ENCODE peak calls at places on chromosomes 2 and 18, in six cellular contexts. U, B, I, T, L and G are unnamed samples.

GRCh38 chr2:205411558-205411957 is 270.7 kb upstream of the NRP2 start:
- DNase-seq in U (no peak), B (no peak), I (no peak), T (peak), L (no peak), G (no peak)

GRCh38 chr2:193985272-193985671 is 1671.8 kb upstream of the SLC39A10 start:
- DNase-seq in U (no peak), B (no peak), I (no peak), T (no peak), L (no peak), G (no peak)

GRCh38 chr2:23041443-23041842 is 343.5 kb upstream of the KLHL29 start:
- DNase-seq in U (no peak), B (no peak), I (no peak), T (no peak), L (no peak), G (no peak)

GRCh38 chr2:42998721-42999120 is 206.3 kb upstream of the HAAO start:
- DNase-seq in U (no peak), B (no peak), I (no peak), T (peak), L (no peak), G (no peak)

GRCh38 chr2:201933792-201934229 is 99.8 kb upstream of the FZD7 start:
- DNase-seq in U (no peak), B (no peak), I (no peak), T (no peak), L (peak), G (no peak)

GRCh38 chr2:68368657-68369339 is 3.7 kb downstream of the PLEK start:
- DNase-seq in U (peak), B (no peak), I (peak), T (no peak), L (no peak), G (peak)

GRCh38 chr2:238939074-238939473 is 91.2 kb downstream of the TWIST2 start:
- DNase-seq in U (no peak), B (no peak), I (no peak), T (no peak), L (peak), G (no peak)

GRCh38 chr18:27004056-27004829 is 138.7 kb upstream of the AQP4 start:
- DNase-seq in U (no peak), B (no peak), I (no peak), T (no peak), L (no peak), G (no peak)

GRCh38 chr18:23716516-23716915 is 27.3 kb downstream of the LAMA3 start:
- DNase-seq in U (no peak), B (no peak), I (no peak), T (no peak), L (no peak), G (peak)

GRCh38 chr2:120486441-120486840 is 140.5 kb downstream of the INHBB start:
- DNase-seq in U (peak), B (no peak), I (no peak), T (no peak), L (no peak), G (no peak)

GRCh38 chr2:27992787-27993747 is 102.5 kb downstream of the BABAM2 start:
- DNase-seq in U (no peak), B (no peak), I (no peak), T (no peak), L (no peak), G (peak)

GRCh38 chr2:142180820-142181533 is 50.2 kb upstream of the LRP1B start:
- DNase-seq in U (peak), B (peak), I (peak), T (no peak), L (peak), G (no peak)

GRCh38 chr18:12657048-12657848 is 659 bp downstream of the SPIRE1 start:
- DNase-seq in U (peak), B (peak), I (peak), T (peak), L (peak), G (no peak)

GRCh38 chr2:128754246-128754724 is 435.6 kb upstream of the HS6ST1 start:
- DNase-seq in U (no peak), B (peak), I (no peak), T (no peak), L (no peak), G (no peak)

GRCh38 chr2:62314291-62314690 is 118.4 kb downstream of the B3GNT2 start:
- DNase-seq in U (no peak), B (no peak), I (no peak), T (no peak), L (no peak), G (no peak)

GRCh38 chr2:95206086-95206485 is 1.2 kb upstream of the ZNF892 start:
- DNase-seq in U (no peak), B (no peak), I (peak), T (no peak), L (no peak), G (no peak)

GRCh38 chr2:95203911-95204310 is 3.4 kb upstream of the ZNF892 start:
- DNase-seq in U (no peak), B (no peak), I (no peak), T (no peak), L (no peak), G (no peak)

GRCh38 chr2:95208101-95208500 is 780 bp downstream of the ZNF892 start:
- DNase-seq in U (no peak), B (no peak), I (no peak), T (no peak), L (no peak), G (peak)

GRCh38 chr2:95204396-95204795 is 2.9 kb upstream of the ZNF892 start:
- DNase-seq in U (no peak), B (no peak), I (no peak), T (no peak), L (no peak), G (no peak)

GRCh38 chr2:95207111-95207961 is at the start of gene ZNF892:
- DNase-seq in U (peak), B (peak), I (peak), T (peak), L (peak), G (peak)
- TF ChIP-seq CTCF in U (peak), B (no peak), I (peak), T (no peak), L (peak), G (peak)

GRCh38 chr18:53152478-53152877 is 812.5 kb downstream of the DCC start:
- DNase-seq in U (peak), B (no peak), I (no peak), T (no peak), L (no peak), G (no peak)

GRCh38 chr18:53147472-53147871 is 807.5 kb downstream of the DCC start:
- DNase-seq in U (no peak), B (no peak), I (no peak), T (no peak), L (no peak), G (no peak)

GRCh38 chr18:53148056-53148574 is 808.1 kb downstream of the DCC start:
- DNase-seq in U (peak), B (no peak), I (peak), T (no peak), L (no peak), G (no peak)

GRCh38 chr18:53153800-53154199 is 813.8 kb downstream of the DCC start:
- DNase-seq in U (no peak), B (no peak), I (no peak), T (no peak), L (no peak), G (no peak)

GRCh38 chr18:53153281-53153680 is 813.3 kb downstream of the DCC start:
- DNase-seq in U (peak), B (peak), I (peak), T (no peak), L (no peak), G (no peak)
- TF ChIP-seq CTCF in U (peak), B (peak), I (peak), T (no peak), L (no peak), G (peak)

GRCh38 chr2:74740395-74741075 is 86.5 kb downstream of the SEMA4F start:
- DNase-seq in U (peak), B (no peak), I (no peak), T (no peak), L (peak), G (peak)
- TF ChIP-seq CTCF in U (no peak), B (no peak), I (no peak), T (no peak), L (no peak), G (peak)

DNA sequence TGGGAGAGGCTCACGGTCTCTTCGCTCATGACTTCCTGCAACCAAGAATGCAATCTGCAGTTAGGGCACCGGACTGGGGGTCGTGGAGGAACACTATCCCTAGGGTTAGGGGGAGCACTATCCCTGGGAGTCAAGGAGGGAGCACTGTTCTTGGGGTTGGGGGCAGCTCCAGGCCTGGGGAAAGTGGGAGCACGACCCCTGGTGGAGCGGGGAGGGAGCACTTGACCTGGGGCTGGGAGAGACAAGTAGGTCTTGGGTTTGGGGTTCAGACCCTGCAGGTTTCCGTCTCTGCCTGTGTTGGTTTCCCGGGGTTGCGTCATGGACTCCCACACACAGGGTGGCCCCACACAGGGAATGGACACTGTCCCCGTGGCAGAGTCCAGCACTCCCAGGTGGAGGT is 133.6 kb downstream of the TPO start:
- DNase-seq in U (no peak), B (no peak), I (no peak), T (no peak), L (no peak), G (no peak)
- TF ChIP-seq CTCF in U (peak), B (no peak), I (no peak), T (no peak), L (no peak), G (no peak)

GRCh38 chr2:105972226-105972625 is 221.9 kb downstream of the UXS1 start:
- DNase-seq in U (no peak), B (no peak), I (no peak), T (no peak), L (no peak), G (no peak)

GRCh38 chr2:105974800-105975199 is 219.3 kb downstream of the UXS1 start:
- DNase-seq in U (no peak), B (no peak), I (no peak), T (no peak), L (no peak), G (no peak)

GRCh38 chr2:105969552-105969951 is 224.5 kb downstream of the UXS1 start:
- DNase-seq in U (peak), B (peak), I (no peak), T (no peak), L (no peak), G (no peak)
- TF ChIP-seq CTCF in U (peak), B (peak), I (no peak), T (no peak), L (no peak), G (peak)

GRCh38 chr2:174038472-174038871 is 73.3 kb upstream of the SP3 start:
- DNase-seq in U (no peak), B (no peak), I (no peak), T (no peak), L (no peak), G (no peak)

GRCh38 chr2:174033163-174033550 is 68.0 kb upstream of the SP3 start:
- DNase-seq in U (no peak), B (no peak), I (no peak), T (no peak), L (no peak), G (no peak)

GRCh38 chr2:174036825-174037224 is 71.7 kb upstream of the SP3 start:
- DNase-seq in U (no peak), B (no peak), I (no peak), T (no peak), L (no peak), G (no peak)

GRCh38 chr2:174035117-174035516 is 69.9 kb upstream of the SP3 start:
- DNase-seq in U (no peak), B (no peak), I (no peak), T (no peak), L (no peak), G (no peak)

DNA sequence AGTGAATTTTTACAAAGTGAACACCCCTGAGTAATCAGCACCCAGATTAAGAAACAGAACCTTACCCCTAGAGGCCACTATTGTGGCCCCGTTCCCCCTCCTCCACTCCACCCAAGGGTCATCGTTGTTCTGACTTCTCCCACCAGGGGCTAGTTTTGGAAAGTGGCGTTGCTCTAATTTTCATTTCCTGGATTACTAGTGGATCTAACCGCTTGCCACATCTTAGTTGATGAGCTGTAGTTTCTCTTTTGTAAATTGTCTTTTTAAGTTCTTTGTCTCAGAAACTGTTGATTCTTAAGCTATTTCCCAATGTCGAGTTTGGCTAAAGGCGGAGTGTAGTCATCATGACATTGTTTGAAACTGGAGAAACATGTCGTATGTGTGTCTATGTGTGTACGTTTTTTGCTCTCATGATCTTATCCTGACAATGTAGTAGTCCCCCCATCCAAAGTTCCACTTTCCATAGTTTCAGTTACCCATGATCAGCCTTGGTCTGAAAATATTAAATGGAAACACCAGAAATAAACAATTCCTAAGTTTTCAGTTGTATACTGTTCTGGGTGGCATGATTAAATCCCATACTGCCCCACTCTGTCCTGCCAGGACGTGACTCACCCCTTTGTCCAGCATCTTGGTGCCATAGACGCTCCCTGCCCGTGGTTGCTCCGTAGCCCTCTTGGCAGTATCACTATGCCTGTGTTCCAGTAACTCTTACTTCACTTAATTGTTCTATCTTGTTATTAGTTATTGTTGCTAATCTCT is 71.0 kb upstream of the SP3 start:
- DNase-seq in U (no peak), B (no peak), I (no peak), T (no peak), L (peak), G (no peak)
- TF ChIP-seq CTCF in U (peak), B (peak), I (no peak), T (no peak), L (no peak), G (no peak)

DNA sequence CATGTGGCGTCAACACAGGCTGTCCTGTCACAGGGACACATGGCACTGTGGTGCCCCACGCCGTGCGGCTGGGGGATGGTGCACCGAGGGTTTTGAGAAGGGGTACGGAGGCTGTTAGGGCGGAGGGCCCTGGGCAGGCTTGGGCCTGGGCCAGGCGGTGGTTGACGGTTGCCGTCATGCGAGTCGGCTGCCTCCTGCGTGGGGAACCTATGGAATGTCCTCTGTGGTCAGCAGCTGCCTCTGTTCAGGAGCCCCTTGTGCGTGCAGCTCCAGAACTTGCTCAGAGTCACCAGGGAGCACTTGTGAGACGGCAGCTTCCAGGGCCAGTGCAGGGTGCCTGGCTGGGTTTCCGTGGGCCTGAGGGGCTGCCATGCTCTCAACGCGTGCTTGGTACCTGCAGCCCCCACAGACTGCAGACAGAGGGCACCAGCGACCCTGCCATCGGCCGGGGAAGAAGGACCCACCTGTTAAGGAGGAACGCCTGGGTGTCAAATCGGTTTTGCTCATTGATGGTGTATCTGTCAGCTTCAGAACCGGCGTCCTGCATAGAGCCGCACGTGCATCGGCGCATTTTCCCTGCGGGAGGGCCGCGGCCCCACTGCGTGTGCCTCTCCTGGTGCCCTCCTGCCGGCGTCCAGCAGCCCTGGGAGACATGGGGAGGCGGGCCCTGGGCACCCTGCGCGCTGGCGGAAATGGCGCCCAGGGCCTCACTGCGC is 10.0 kb upstream of the D2HGDH start:
- DNase-seq in U (peak), B (no peak), I (no peak), T (no peak), L (no peak), G (no peak)
- TF ChIP-seq CTCF in U (peak), B (no peak), I (no peak), T (no peak), L (peak), G (peak)